ENCODE peak calls at places on chromosome 20, in four cellular contexts. G is activated B cell treated with CpG ODN at 0.5 μM for 24 hours, N is psoas muscle, H is OCI-LY7. Z is an unnamed sample.

GRCh38 chr20:59972037-59972801 is 14.0 kb downstream of the CDH26 start:
- DNase-seq in G (no peak), N (no peak), H (no peak), Z (no peak)

GRCh38 chr20:58892126-58892931 is 39.8 kb downstream of the GNAS start:
- DNase-seq in G (peak), N (peak), H (peak), Z (peak)

GRCh38 chr20:17806739-17807441 is 107.1 kb downstream of the BANF2 start:
- DNase-seq in G (no peak), N (peak), H (no peak), Z (no peak)

GRCh38 chr20:50799176-50799889 is 4.5 kb downstream of the BCAS4 start:
- DNase-seq in G (no peak), N (peak), H (no peak), Z (no peak)

GRCh38 chr20:63974402-63975200 is 4.8 kb downstream of the SAMD10 start:
- DNase-seq in G (peak), N (no peak), H (no peak), Z (peak)

GRCh38 chr20:50783903-50784302 is 11.0 kb upstream of the BCAS4 start:
- DNase-seq in G (no peak), N (peak), H (no peak), Z (no peak)

GRCh38 chr20:32240220-32240619 is 32.5 kb downstream of the POFUT1 start:
- DNase-seq in G (no peak), N (no peak), H (no peak), Z (no peak)

GRCh38 chr20:8144282-8145245 is 12.5 kb downstream of the PLCB1 start:
- DNase-seq in G (no peak), N (no peak), H (no peak), Z (no peak)

GRCh38 chr20:4549711-4550259 is 171.9 kb upstream of the PRND start:
- DNase-seq in G (no peak), N (no peak), H (no peak), Z (no peak)

GRCh38 chr20:53691060-53691810 is 97.6 kb upstream of the ZNF217 start:
- DNase-seq in G (no peak), N (no peak), H (no peak), Z (no peak)

GRCh38 chr20:38143238-38143645 is 21.8 kb downstream of the TGM2 start:
- DNase-seq in G (no peak), N (no peak), H (no peak), Z (no peak)

GRCh38 chr20:37596890-37597539 is 69.3 kb upstream of the BLCAP start:
- DNase-seq in G (no peak), N (no peak), H (no peak), Z (no peak)

GRCh38 chr20:54174452-54175175 is 828 bp upstream of the CYP24A1 start:
- DNase-seq in G (no peak), N (no peak), H (no peak), Z (no peak)

GRCh38 chr20:47610247-47610944 is 108.7 kb downstream of the NCOA3 start:
- DNase-seq in G (no peak), N (no peak), H (peak), Z (no peak)

GRCh38 chr20:3698511-3699436 is 13.6 kb downstream of the SIGLEC1 start:
- DNase-seq in G (no peak), N (peak), H (no peak), Z (no peak)

GRCh38 chr20:1809121-1809520 is 86.1 kb upstream of the SIRPA start:
- DNase-seq in G (no peak), N (no peak), H (no peak), Z (no peak)

GRCh38 chr20:57904706-57905105 is 194.9 kb upstream of the PMEPA1 start:
- DNase-seq in G (no peak), N (no peak), H (no peak), Z (no peak)

GRCh38 chr20:54122189-54122588 is 51.6 kb downstream of the CYP24A1 start:
- DNase-seq in G (no peak), N (no peak), H (no peak), Z (no peak)

GRCh38 chr20:46959081-46959692 is 64.5 kb downstream of the EYA2 start:
- DNase-seq in G (no peak), N (no peak), H (no peak), Z (no peak)

GRCh38 chr20:60206259-60206658 is 248.0 kb downstream of the CDH26 start:
- DNase-seq in G (no peak), N (no peak), H (peak), Z (no peak)

GRCh38 chr20:32448306-32449056 is 90.3 kb downstream of the ASXL1 start:
- DNase-seq in G (no peak), N (no peak), H (no peak), Z (no peak)

GRCh38 chr20:5864873-5865582 is 85.3 kb downstream of the TRMT6 start:
- DNase-seq in G (no peak), N (no peak), H (no peak), Z (no peak)

GRCh38 chr20:37392441-37393195 is 46.7 kb downstream of the SRC start:
- DNase-seq in G (no peak), N (peak), H (peak), Z (no peak)

GRCh38 chr20:53982624-53983023 is 87.8 kb downstream of the BCAS1 start:
- DNase-seq in G (no peak), N (no peak), H (no peak), Z (no peak)

GRCh38 chr20:62617711-62618483 is 24.4 kb upstream of the SLCO4A1 start:
- DNase-seq in G (peak), N (peak), H (peak), Z (no peak)

GRCh38 chr20:36527331-36528125 is 13.8 kb upstream of the MYL9 start:
- DNase-seq in G (no peak), N (no peak), H (no peak), Z (no peak)

GRCh38 chr20:9467995-9468394 is 46.4 kb upstream of the LAMP5 start:
- DNase-seq in G (no peak), N (no peak), H (peak), Z (no peak)
- TF ChIP-seq CTCF in G (no peak), N (no peak), H (peak), Z (peak)

DNA sequence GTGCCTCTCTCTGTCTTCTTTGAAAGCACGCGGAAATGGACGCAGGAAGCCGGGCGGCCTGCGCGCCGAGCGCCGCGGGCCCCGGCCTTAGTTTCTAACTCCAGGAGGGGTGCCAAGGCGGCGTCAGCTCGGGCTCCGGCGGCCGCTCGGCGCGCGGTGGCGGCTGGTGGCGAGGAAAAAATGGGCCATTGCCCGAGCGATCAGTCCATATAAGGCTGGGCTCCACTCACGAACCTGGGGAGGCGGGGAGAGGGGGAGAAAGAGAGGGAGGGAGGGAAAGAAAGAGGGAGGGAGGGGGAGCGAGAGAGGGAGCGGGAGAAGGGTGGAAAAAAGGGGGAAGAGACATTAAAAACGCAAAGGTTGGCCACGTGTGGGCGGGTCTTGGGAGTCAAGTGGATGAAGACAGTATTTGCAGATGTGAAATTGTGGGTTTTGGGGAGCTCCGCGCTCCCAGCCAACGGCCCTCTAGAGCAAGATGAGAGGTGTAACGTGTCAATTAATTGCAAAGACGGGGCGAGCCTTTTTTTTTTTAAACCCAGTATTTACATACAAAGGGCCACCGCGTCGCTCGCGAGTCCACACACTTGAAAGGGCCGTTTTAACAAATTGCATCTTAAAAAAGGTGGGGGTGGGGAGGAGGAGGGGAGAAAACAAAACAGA is at the start of gene NKX2-2:
- DNase-seq in G (no peak), N (peak), H (no peak), Z (no peak)
- TF ChIP-seq CTCF in G (no peak), N (no peak), H (no peak), Z (no peak)

GRCh38 chr20:433300-433975 is 25.3 kb downstream of the RBCK1 start:
- DNase-seq in G (no peak), N (no peak), H (no peak), Z (no peak)
- TF ChIP-seq CTCF in G (no peak), N (no peak), H (no peak), Z (no peak)

GRCh38 chr20:11098888-11099287 is 425.1 kb upstream of the JAG1 start:
- DNase-seq in G (no peak), N (no peak), H (no peak), Z (no peak)
- TF ChIP-seq CTCF in G (no peak), N (no peak), H (no peak), Z (no peak)